ENCODE peak calls at places on chromosomes 13 and 19, in six cellular contexts. N, Q, V, H, P and C are unnamed samples.
A peak's percentile ranks its signal among the peaks of the same experiment; 100 is the strongest.

GRCh38 chr13:111178417-111178816 is 63.3 kb downstream of the ARHGEF7 start:
- DNase-seq in P (no peak), N (no peak), V (no peak), Q (no peak), H (no peak), C (no peak)

GRCh38 chr19:23507441-23507840 is 112.2 kb upstream of the ZNF91 start:
- DNase-seq in N (no peak), V (no peak), Q (no peak), P (no peak), H (no peak), C (no peak)

GRCh38 chr19:55340784-55341147 is 1.1 kb downstream of the KMT5C start:
- DNase-seq in Q (no peak), N (no peak), V (no peak), H (no peak), P (peak; percentile 72), C (peak; percentile 51)

GRCh38 chr13:98846521-98846920 is 94.0 kb upstream of the SLC15A1 start:
- DNase-seq in V (no peak), N (no peak), Q (no peak), P (no peak), H (no peak), C (no peak)

GRCh38 chr13:40779049-40779448 is 8.1 kb upstream of the MRPS31 start:
- DNase-seq in Q (no peak), P (no peak), N (no peak), V (no peak), H (no peak), C (no peak)

GRCh38 chr13:34817246-34817645 is 124.8 kb upstream of the NBEA start:
- DNase-seq in N (no peak), V (no peak), P (no peak), H (no peak), Q (no peak), C (no peak)

GRCh38 chr19:31356587-31357314 is 7.5 kb upstream of the TSHZ3 start:
- DNase-seq in H (no peak), N (peak; percentile 84), V (no peak), P (peak; percentile 32), Q (no peak), C (no peak)

GRCh38 chr19:47720669-47721068 is 7.4 kb downstream of the EHD2 start:
- DNase-seq in N (no peak), H (no peak), P (no peak), Q (no peak), V (no peak), C (no peak)

GRCh38 chr13:66774046-66774445 is 456.1 kb downstream of the PCDH9 start:
- DNase-seq in H (no peak), N (no peak), Q (no peak), V (no peak), P (no peak), C (no peak)

GRCh38 chr13:100833427-100833826 is 158.8 kb upstream of the TMTC4 start:
- DNase-seq in H (no peak), Q (no peak), P (no peak), V (no peak), N (no peak), C (no peak)

GRCh38 chr19:30074741-30075460 is 132.9 kb downstream of the URI1 start:
- DNase-seq in P (no peak), V (no peak), Q (no peak), H (no peak), N (peak; percentile 41), C (no peak)

GRCh38 chr19:7772752-7773291 is 9.8 kb downstream of the CLEC4M start:
- DNase-seq in H (no peak), N (no peak), P (no peak), V (no peak), Q (no peak), C (no peak)

GRCh38 chr13:106357198-106357597 is 178.3 kb downstream of the EFNB2 start:
- DNase-seq in N (no peak), H (no peak), P (no peak), V (no peak), Q (no peak), C (no peak)

GRCh38 chr13:71874490-71874889 is 7.5 kb upstream of the DACH1 start:
- DNase-seq in H (no peak), P (no peak), V (no peak), N (no peak), Q (no peak), C (no peak)

GRCh38 chr19:30160996-30161655 is 211.1 kb upstream of the ZNF536 start:
- DNase-seq in P (no peak), Q (no peak), V (no peak), H (no peak), N (no peak), C (peak; percentile 54)

GRCh38 chr13:92649140-92649813 is 577.3 kb upstream of the GPC6 start:
- DNase-seq in P (no peak), N (no peak), V (no peak), H (peak; percentile 27), Q (no peak), C (no peak)

GRCh38 chr19:44525721-44526430 is 3.6 kb downstream of the CEACAM20 start:
- DNase-seq in N (no peak), P (no peak), Q (no peak), V (no peak), H (no peak), C (no peak)

GRCh38 chr13:44649118-44649455 is 73.0 kb upstream of the TSC22D1 start:
- DNase-seq in V (no peak), Q (no peak), N (no peak), P (no peak), H (no peak), C (no peak)

GRCh38 chr13:23447927-23448326 is 14.4 kb upstream of the SACS start:
- DNase-seq in N (no peak), P (no peak), V (no peak), Q (no peak), H (peak; percentile 96), C (no peak)

GRCh38 chr13:52043675-52044074 is 19.2 kb downstream of the UTP14C start:
- DNase-seq in Q (no peak), N (no peak), P (no peak), H (no peak), V (no peak), C (no peak)

GRCh38 chr19:15316498-15316897 is 15.8 kb downstream of the BRD4 start:
- DNase-seq in Q (no peak), N (no peak), V (no peak), H (no peak), P (no peak), C (no peak)

GRCh38 chr13:102392810-102393209 is 9.0 kb downstream of the FGF14 start:
- DNase-seq in P (no peak), H (no peak), Q (no peak), N (no peak), V (no peak), C (no peak)

GRCh38 chr19:13100871-13101589 is 1.6 kb downstream of the LYL1 start:
- DNase-seq in H (no peak), V (no peak), N (no peak), P (no peak), Q (no peak), C (no peak)

GRCh38 chr13:99207511-99207910 is 6.9 kb downstream of the UBAC2 start:
- DNase-seq in H (no peak), V (no peak), P (no peak), Q (no peak), N (no peak), C (no peak)

GRCh38 chr13:112765734-112766133 is 75.9 kb downstream of the ATP11A start:
- DNase-seq in Q (no peak), V (no peak), P (no peak), H (no peak), N (no peak), C (no peak)

GRCh38 chr19:15684828-15685227 is 11.9 kb downstream of the CYP4F12 start:
- DNase-seq in P (no peak), Q (no peak), V (no peak), H (no peak), N (no peak), C (no peak)

GRCh38 chr19:46404884-46405658 is 8.3 kb downstream of the CCDC8 start:
- DNase-seq in Q (peak; percentile 59), V (no peak), N (peak; percentile 71), P (no peak), H (peak; percentile 58), C (no peak)

GRCh38 chr19:41551212-41551610 is 24.8 kb upstream of the CEACAM21 start:
- DNase-seq in V (no peak), N (no peak), P (no peak), Q (no peak), H (no peak), C (no peak)

GRCh38 chr13:59447031-59447430 is 716.7 kb downstream of the DIAPH3 start:
- DNase-seq in H (no peak), V (no peak), P (peak; percentile 48), Q (no peak), N (no peak), C (no peak)
- H3K36me3 ChIP-seq in H (no peaks in the 10 kb centered on the region), V (no peaks in the 10 kb centered on the region), P (no peaks in the 10 kb centered on the region), Q (no peaks in the 10 kb centered on the region), N (no peaks in the 10 kb centered on the region), C (no peaks in the 10 kb centered on the region)

GRCh38 chr19:40549007-40549708 is 27.5 kb upstream of the SHKBP1 start:
- DNase-seq in Q (peak; percentile 56), V (no peak), H (peak; percentile 40), N (peak; percentile 83), P (peak; percentile 95), C (peak; percentile 95)
- TF ChIP-seq CTCF in Q (peak; percentile 42), V (peak; percentile 20), H (peak; percentile 23), N (peak; percentile 20), P (peak; percentile 40), C (peak; percentile 48)

DNA sequence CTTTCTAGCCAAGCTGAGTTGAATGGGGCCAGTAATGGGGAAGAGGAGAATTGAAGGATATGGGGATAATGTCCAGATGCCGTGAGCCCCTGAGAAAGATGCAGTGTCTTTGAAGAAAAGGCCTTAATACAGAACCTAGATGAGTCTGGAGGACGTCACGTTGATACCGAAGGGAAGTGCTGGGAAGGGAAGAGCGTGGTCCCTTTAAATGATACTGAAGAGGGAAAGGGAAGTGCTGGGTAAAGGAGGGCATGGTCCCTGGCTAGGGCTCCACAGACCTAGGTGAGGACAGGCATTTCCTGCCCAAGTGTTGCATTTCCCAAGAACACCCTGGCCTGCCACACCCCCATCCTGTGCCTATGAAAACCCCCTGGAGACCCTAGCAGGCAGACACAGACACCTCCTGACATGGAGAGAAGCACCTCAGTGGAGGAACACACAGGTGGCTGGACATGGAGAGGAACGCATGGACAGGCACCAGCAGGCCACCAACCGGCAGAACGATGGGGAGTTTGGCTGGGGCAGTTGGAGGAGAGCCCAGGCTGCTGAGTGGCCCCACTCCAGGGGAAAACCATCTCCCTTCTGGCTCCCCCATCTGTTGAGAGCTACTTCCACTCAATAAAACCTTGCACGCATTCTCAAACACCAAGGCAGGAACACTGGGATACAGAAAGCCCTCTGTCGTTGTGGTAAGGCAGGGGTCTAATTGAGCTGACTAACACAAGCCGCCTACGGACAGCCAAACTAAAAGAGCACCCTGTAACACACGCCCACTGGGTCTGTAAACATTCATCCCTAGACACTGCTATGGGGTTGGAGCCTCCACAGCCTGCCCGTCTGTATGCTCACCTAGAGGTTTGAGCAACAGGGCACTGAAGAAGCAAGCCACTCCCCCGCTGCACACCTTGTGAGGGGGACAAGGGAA is 34.9 kb upstream of the POMP start:
- DNase-seq in N (no peak), P (no peak), Q (no peak), V (no peak), H (no peak), C (no peak)
- H3K4me1 ChIP-seq in N (no peaks in the 10 kb centered on the region), P (no peaks in the 10 kb centered on the region), Q (no peaks in the 10 kb centered on the region), V (no peaks in the 10 kb centered on the region), H (no peaks in the 10 kb centered on the region), C (no peaks in the 10 kb centered on the region)

DNA sequence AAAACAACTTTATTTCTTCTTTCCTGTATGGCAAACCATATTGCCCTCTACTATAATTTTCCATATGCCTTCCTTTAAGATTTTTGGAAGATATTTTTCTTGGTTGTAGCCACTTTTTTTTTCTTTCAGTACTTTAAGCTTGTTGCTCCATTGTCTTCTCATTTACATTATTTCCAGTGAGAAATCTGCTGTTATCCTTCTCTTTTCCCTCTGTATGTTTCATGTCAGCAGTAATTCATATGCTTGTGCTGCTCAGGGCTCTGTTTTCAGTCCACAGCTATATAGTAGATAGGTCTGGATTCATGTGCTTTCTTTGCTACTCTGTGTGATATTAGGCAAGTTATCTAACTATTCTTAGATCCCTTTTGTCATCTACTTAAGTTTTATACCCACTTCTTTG is 267.6 kb downstream of the OXGR1 start:
- DNase-seq in V (no peak), H (no peak), P (no peak), Q (no peak), N (no peak), C (no peak)
- H3K36me3 ChIP-seq in V (no peaks in the 10 kb centered on the region), H (no peaks in the 10 kb centered on the region), P (no peaks in the 10 kb centered on the region), Q (no peaks in the 10 kb centered on the region), N (no peaks in the 10 kb centered on the region), C (no peaks in the 10 kb centered on the region)